ENCODE peak calls at places on chromosomes 2 and 18, in six cellular contexts. V, K, M, R, W and F are unnamed samples.

GRCh38 chr2:128608911-128609880 is 290.5 kb upstream of the HS6ST1 start:
- DNase-seq in V (no peak), K (no peak), M (no peak), R (peak), W (no peak), F (no peak)

GRCh38 chr2:42762823-42763804 is 821 bp downstream of the OXER1 start:
- DNase-seq in V (no peak), K (no peak), M (no peak), R (no peak), W (no peak), F (no peak)

GRCh38 chr18:68985172-68985820 is 187.4 kb downstream of the CCDC102B start:
- DNase-seq in V (no peak), K (no peak), M (no peak), R (no peak), W (no peak), F (no peak)

GRCh38 chr2:68420254-68420910 is 46.7 kb downstream of the FBXO48 start:
- DNase-seq in V (no peak), K (no peak), M (peak), R (no peak), W (no peak), F (no peak)

GRCh38 chr2:675982-676646 is 1.1 kb downstream of the TMEM18 start:
- DNase-seq in V (peak), K (peak), M (peak), R (no peak), W (no peak), F (no peak)

GRCh38 chr18:46155652-46156051 is 51.5 kb downstream of the HAUS1 start:
- DNase-seq in V (peak), K (no peak), M (peak), R (no peak), W (no peak), F (no peak)

GRCh38 chr2:234288974-234289455 is 207.9 kb downstream of the ARL4C start:
- DNase-seq in V (peak), K (peak), M (peak), R (peak), W (peak), F (peak)

GRCh38 chr2:234792566-234792965 is 159.3 kb upstream of the SH3BP4 start:
- DNase-seq in V (no peak), K (no peak), M (peak), R (no peak), W (no peak), F (no peak)

GRCh38 chr2:221293949-221294736 is 278.0 kb downstream of the EPHA4 start:
- DNase-seq in V (no peak), K (no peak), M (no peak), R (no peak), W (no peak), F (no peak)

GRCh38 chr18:47710451-47710850 is 220.0 kb downstream of the SMAD2 start:
- DNase-seq in V (peak), K (no peak), M (no peak), R (no peak), W (no peak), F (no peak)

GRCh38 chr2:149715005-149715592 is 127.5 kb upstream of the MMADHC start:
- DNase-seq in V (peak), K (no peak), M (peak), R (no peak), W (no peak), F (no peak)

GRCh38 chr18:12336887-12337286 is 28.8 kb downstream of the TUBB6 start:
- DNase-seq in V (peak), K (no peak), M (peak), R (no peak), W (no peak), F (no peak)

GRCh38 chr2:129726271-129726670 is 253.2 kb upstream of the RAB6C start:
- DNase-seq in V (no peak), K (no peak), M (no peak), R (no peak), W (no peak), F (no peak)

GRCh38 chr2:170651603-170652002 is 63.5 kb upstream of the SP5 start:
- DNase-seq in V (no peak), K (no peak), M (no peak), R (no peak), W (no peak), F (no peak)

GRCh38 chr2:164496881-164497280 is 124.4 kb downstream of the GRB14 start:
- DNase-seq in V (no peak), K (no peak), M (no peak), R (no peak), W (no peak), F (no peak)

GRCh38 chr2:196639180-196640030 is at the start of gene CCDC150:
- DNase-seq in V (peak), K (peak), M (peak), R (peak), W (peak), F (peak)
- TF ChIP-seq CTCF in V (no peak), K (no peak), M (peak), R (no peak), W (no peak), F (no peak)

GRCh38 chr2:190869721-190870120 is 10.9 kb upstream of the GLS start:
- DNase-seq in V (no peak), K (no peak), M (no peak), R (no peak), W (no peak), F (no peak)
- TF ChIP-seq CTCF in V (no peak), K (no peak), M (no peak), R (no peak), W (no peak), F (no peak)

GRCh38 chr2:111120253-111121027 is at the start of gene BCL2L11:
- DNase-seq in V (peak), K (peak), M (peak), R (peak), W (peak), F (peak)
- TF ChIP-seq CTCF in V (peak), K (peak), M (no peak), R (no peak), W (no peak), F (no peak)

GRCh38 chr2:46268986-46269385 is 28.2 kb upstream of the EPAS1 start:
- DNase-seq in V (no peak), K (no peak), M (peak), R (no peak), W (no peak), F (no peak)

GRCh38 chr2:46266134-46266533 is 31.1 kb upstream of the EPAS1 start:
- DNase-seq in V (no peak), K (no peak), M (no peak), R (no peak), W (no peak), F (no peak)

GRCh38 chr2:46269545-46270273 is 27.5 kb upstream of the EPAS1 start:
- DNase-seq in V (no peak), K (no peak), M (peak), R (no peak), W (no peak), F (no peak)

GRCh38 chr2:46268196-46268595 is 29.0 kb upstream of the EPAS1 start:
- DNase-seq in V (no peak), K (no peak), M (no peak), R (no peak), W (no peak), F (no peak)

DNA sequence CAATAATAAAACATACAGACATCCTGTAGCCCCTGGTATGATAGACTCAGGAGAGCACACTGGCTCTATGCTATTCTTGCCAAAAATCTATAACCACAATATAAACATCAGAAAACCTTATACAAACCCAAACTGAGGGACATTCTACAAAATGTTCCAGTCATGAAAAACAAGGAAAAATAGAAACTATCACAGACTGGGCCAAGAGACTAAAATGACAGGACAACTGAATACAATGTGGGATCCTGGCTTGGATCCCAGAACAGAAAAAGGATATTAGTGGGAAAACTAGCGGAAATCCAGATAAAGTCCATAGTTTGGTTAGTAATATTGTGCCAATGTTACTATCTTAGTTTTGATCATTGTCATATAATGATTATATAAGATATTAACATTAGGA is 29.6 kb upstream of the EPAS1 start:
- DNase-seq in V (no peak), K (no peak), M (peak), R (no peak), W (no peak), F (no peak)
- TF ChIP-seq CTCF in V (no peak), K (no peak), M (no peak), R (no peak), W (no peak), F (no peak)

GRCh38 chr18:59994357-59994756 is 94.6 kb downstream of the PMAIP1 start:
- DNase-seq in V (no peak), K (no peak), M (peak), R (no peak), W (no peak), F (no peak)
- TF ChIP-seq CTCF in V (no peak), K (no peak), M (peak), R (no peak), W (no peak), F (no peak)

GRCh38 chr2:10036095-10036879 is 7.1 kb upstream of the KLF11 start:
- DNase-seq in V (peak), K (no peak), M (peak), R (no peak), W (peak), F (no peak)

GRCh38 chr2:10035633-10036032 is 7.7 kb upstream of the KLF11 start:
- DNase-seq in V (no peak), K (no peak), M (no peak), R (no peak), W (no peak), F (no peak)

GRCh38 chr2:10039658-10040410 is 3.5 kb upstream of the KLF11 start:
- DNase-seq in V (no peak), K (no peak), M (peak), R (no peak), W (peak), F (no peak)

GRCh38 chr2:10038716-10039115 is 4.6 kb upstream of the KLF11 start:
- DNase-seq in V (no peak), K (no peak), M (no peak), R (no peak), W (no peak), F (no peak)

DNA sequence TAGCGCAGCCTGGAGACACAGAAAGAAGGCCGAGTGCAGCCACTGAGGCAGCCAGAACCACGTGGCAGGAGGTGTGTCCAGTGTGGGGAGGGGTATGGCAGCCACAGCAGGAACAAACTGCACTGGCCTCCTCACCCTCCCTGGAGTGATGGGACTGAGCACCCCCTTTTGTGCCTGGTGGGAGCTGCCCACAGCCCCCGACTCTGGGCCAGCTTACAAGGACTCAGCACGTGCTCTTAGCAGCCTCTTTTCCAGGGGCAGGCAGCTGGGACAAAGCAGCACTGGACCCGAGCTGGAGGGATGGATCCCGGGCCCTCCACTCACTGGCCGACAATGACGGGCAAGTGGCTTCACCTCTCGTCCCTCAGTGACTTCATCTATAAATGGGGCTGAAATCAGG is 5.2 kb upstream of the KLF11 start:
- DNase-seq in V (no peak), K (no peak), M (no peak), R (no peak), W (no peak), F (no peak)
- TF ChIP-seq CTCF in V (no peak), K (no peak), M (no peak), R (no peak), W (no peak), F (no peak)